ENCODE peak calls at places on chromosomes 13 and 19, in six cellular contexts. Z is body of pancreas, D is stomach, W is breast epithelium, O is esophagus squamous epithelium, T is A549. B is an unnamed sample.

GRCh38 chr13:36158606-36159005 is 27.4 kb upstream of the DCLK1 start:
- DNase-seq in Z (no peak), D (no peak), W (no peak), O (no peak), T (no peak), B (no peak)

GRCh38 chr19:34365463-34366401 is 736 bp downstream of the GPI start:
- DNase-seq in Z (peak), D (peak), W (no peak), O (no peak), T (no peak), B (peak)

GRCh38 chr13:110780410-110780809 is 66.9 kb downstream of the ING1 start:
- DNase-seq in Z (no peak), D (no peak), W (no peak), O (no peak), T (no peak), B (no peak)

GRCh38 chr13:22964245-22964966 is 216.4 kb upstream of the SGCG start:
- DNase-seq in Z (no peak), D (no peak), W (no peak), O (no peak), T (no peak), B (no peak)

GRCh38 chr19:31451686-31452325 is 102.6 kb upstream of the TSHZ3 start:
- DNase-seq in Z (no peak), D (no peak), W (no peak), O (no peak), T (no peak), B (no peak)

GRCh38 chr19:3140667-3141038 is 4.8 kb downstream of the GNA15 start:
- DNase-seq in Z (no peak), D (no peak), W (no peak), O (no peak), T (no peak), B (no peak)

GRCh38 chr13:100957741-100958140 is 283.1 kb upstream of the TMTC4 start:
- DNase-seq in Z (no peak), D (no peak), W (no peak), O (no peak), T (no peak), B (no peak)

GRCh38 chr13:112185466-112185865 is 118.5 kb downstream of the SOX1 start:
- DNase-seq in Z (no peak), D (no peak), W (no peak), O (no peak), T (no peak), B (no peak)

GRCh38 chr13:65497265-65497664 is 1732.9 kb downstream of the PCDH9 start:
- DNase-seq in Z (no peak), D (no peak), W (no peak), O (no peak), T (no peak), B (no peak)

GRCh38 chr13:99506632-99507031 is 5.4 kb downstream of the TM9SF2 start:
- DNase-seq in Z (no peak), D (no peak), W (no peak), O (no peak), T (no peak), B (no peak)

GRCh38 chr19:48190288-48191284 is 20.1 kb downstream of the ZSWIM9 start:
- DNase-seq in Z (peak), D (peak), W (no peak), O (no peak), T (no peak), B (peak)

GRCh38 chr13:106114981-106115554 is 420.4 kb downstream of the EFNB2 start:
- DNase-seq in Z (no peak), D (no peak), W (no peak), O (no peak), T (no peak), B (no peak)

GRCh38 chr19:16025108-16026101 is 50.9 kb upstream of the TPM4 start:
- DNase-seq in Z (peak), D (peak), W (peak), O (no peak), T (peak), B (no peak)

GRCh38 chr13:49444517-49445395 is 682 bp downstream of the SETDB2 start:
- DNase-seq in Z (no peak), D (no peak), W (no peak), O (no peak), T (no peak), B (peak)

GRCh38 chr13:49446473-49446872 is 2.4 kb downstream of the SETDB2 start:
- DNase-seq in Z (no peak), D (no peak), W (no peak), O (no peak), T (no peak), B (no peak)

GRCh38 chr13:49441846-49442245 is 2.0 kb downstream of the CAB39L start:
- DNase-seq in Z (no peak), D (no peak), W (no peak), O (no peak), T (no peak), B (no peak)

GRCh38 chr13:49443327-49443688 is 556 bp downstream of the CAB39L start:
- DNase-seq in Z (no peak), D (no peak), W (no peak), O (no peak), T (no peak), B (no peak)

GRCh38 chr13:49443689-49444516 is at the start of the genes CAB39L and SETDB2:
- DNase-seq in Z (peak), D (peak), W (peak), O (peak), T (peak), B (peak)
- TF ChIP-seq POLR2A in Z (peak), D (peak), W (peak), O (no peak), T (peak), B (peak)

DNA sequence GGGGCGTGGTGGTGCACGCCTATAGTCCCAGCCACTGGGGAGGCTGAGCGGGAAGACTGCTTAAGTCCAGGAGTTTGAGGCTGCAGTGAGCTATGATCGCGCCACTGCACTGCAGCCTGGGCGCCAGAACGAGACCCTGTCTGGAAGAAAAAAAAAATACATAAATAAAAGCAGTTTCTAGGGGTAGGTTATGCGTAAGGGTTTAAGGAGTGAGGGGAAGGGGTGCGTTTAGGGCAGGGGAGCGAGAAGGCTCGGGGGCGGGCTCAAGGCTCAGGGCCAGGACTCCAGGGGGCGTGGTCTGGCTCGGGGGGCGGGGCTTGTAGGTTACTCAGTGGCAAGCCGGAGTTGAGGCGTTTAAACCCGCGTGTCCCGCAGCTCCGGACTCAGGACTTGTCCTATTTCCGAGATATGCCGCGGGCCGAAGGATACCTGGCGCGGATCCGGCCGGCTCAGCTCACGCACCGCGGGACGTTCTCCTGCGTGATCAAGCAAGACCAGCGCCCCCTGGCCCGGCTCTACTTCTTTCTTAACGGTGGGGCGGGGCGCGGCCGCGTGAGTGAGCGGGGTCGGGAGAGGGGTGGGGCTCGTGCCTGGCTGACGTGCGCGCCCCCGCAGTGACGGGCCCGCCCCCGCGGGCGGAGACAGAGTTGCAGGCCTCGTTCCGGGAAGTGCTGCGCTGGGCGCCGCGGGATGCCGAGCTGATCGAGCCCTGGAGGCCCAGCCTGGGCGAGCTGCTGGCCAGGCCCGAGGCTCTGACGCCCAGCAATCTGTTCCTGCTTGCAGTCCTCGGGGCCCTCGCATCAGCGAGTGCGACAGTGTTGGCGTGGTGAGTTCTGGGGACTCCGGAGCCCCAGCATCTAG is 10.8 kb downstream of the SPACA6 start:
- DNase-seq in Z (peak), D (peak), W (peak), O (peak), T (peak), B (peak)
- TF ChIP-seq POLR2A in Z (peak), D (peak), W (peak), O (no peak), T (peak), B (no peak)

GRCh38 chr19:9407827-9408226 is 27.5 kb downstream of the ZNF266 start:
- DNase-seq in Z (no peak), D (no peak), W (no peak), O (no peak), T (no peak), B (no peak)
- TF ChIP-seq POLR2A in Z (no peak), D (no peak), W (no peak), O (no peak), T (no peak), B (no peak)

GRCh38 chr19:56312337-56312736 is 2.3 kb downstream of the ZSCAN5A start:
- DNase-seq in Z (no peak), D (no peak), W (no peak), O (no peak), T (no peak), B (no peak)

GRCh38 chr19:56315076-56315828 is 613 bp upstream of the ZSCAN5A start:
- DNase-seq in Z (peak), D (peak), W (peak), O (peak), T (peak), B (peak)

GRCh38 chr19:56314584-56315075 is at the start of gene ZSCAN5A:
- DNase-seq in Z (peak), D (peak), W (peak), O (peak), T (peak), B (peak)

GRCh38 chr19:56312787-56313343 is 1.8 kb downstream of the ZSCAN5A start:
- DNase-seq in Z (no peak), D (no peak), W (no peak), O (no peak), T (no peak), B (no peak)

DNA sequence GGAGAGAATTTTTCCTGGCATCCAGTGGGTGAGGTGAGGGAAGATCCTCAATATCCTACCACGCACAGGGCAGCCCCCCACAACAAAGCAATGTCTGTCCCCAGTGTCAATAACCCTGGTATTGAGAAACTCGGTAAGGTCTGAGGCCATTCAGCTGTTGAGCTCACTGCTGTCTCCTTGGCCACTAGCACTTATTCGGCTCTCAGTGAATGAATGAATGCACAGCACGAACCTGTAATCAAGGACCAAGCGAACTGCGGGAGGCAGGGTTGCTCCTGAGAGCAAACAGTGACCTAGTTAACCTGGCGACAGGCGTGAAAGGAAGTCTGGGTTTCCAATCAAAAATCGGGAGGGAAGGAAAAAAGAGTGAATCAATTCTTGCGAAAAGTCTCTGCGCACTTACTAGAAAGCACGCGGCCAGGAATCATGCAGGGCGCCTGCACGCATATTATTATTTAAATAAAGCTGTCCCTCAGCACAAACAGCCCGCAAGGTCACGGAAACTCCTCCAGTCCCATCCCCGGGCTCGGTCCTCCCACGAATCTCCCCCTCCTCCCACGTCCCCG is 538 bp downstream of the ZSCAN5A start:
- DNase-seq in Z (no peak), D (no peak), W (no peak), O (no peak), T (peak), B (no peak)
- TF ChIP-seq POLR2A in Z (no peak), D (no peak), W (no peak), O (no peak), T (no peak), B (no peak)

GRCh38 chr19:10852098-10852800 is 4.0 kb downstream of the C19orf38 start:
- DNase-seq in Z (no peak), D (no peak), W (no peak), O (no peak), T (no peak), B (no peak)

GRCh38 chr19:10852941-10853340 is 4.7 kb downstream of the C19orf38 start:
- DNase-seq in Z (no peak), D (no peak), W (no peak), O (no peak), T (no peak), B (no peak)

GRCh38 chr19:10848208-10848843 is at the start of gene C19orf38:
- DNase-seq in Z (no peak), D (no peak), W (no peak), O (no peak), T (no peak), B (no peak)

GRCh38 chr19:10854350-10855089 is 6.3 kb downstream of the C19orf38 start:
- DNase-seq in Z (no peak), D (no peak), W (no peak), O (no peak), T (no peak), B (no peak)

GRCh38 chr19:10850631-10851030 is 2.4 kb downstream of the C19orf38 start:
- DNase-seq in Z (no peak), D (no peak), W (no peak), O (no peak), T (no peak), B (no peak)
- TF ChIP-seq POLR2A in Z (no peak), D (no peak), W (no peak), O (no peak), T (no peak), B (no peak)

GRCh38 chr13:113585828-113586355 is 1.3 kb downstream of the TFDP1 start:
- DNase-seq in Z (no peak), D (peak), W (peak), O (no peak), T (no peak), B (no peak)

GRCh38 chr13:113589251-113589960 is 4.9 kb downstream of the TFDP1 start:
- DNase-seq in Z (no peak), D (peak), W (peak), O (no peak), T (no peak), B (no peak)

GRCh38 chr13:113589961-113590339 is 5.4 kb downstream of the TFDP1 start:
- DNase-seq in Z (no peak), D (peak), W (peak), O (no peak), T (no peak), B (no peak)

GRCh38 chr13:113586661-113587479 is 2.3 kb downstream of the TFDP1 start:
- DNase-seq in Z (peak), D (peak), W (peak), O (no peak), T (no peak), B (no peak)

GRCh38 chr13:113588394-113589111 is 4.0 kb downstream of the TFDP1 start:
- DNase-seq in Z (no peak), D (peak), W (peak), O (no peak), T (no peak), B (no peak)
- TF ChIP-seq POLR2A in Z (no peak), D (no peak), W (no peak), O (no peak), T (no peak), B (no peak)

DNA sequence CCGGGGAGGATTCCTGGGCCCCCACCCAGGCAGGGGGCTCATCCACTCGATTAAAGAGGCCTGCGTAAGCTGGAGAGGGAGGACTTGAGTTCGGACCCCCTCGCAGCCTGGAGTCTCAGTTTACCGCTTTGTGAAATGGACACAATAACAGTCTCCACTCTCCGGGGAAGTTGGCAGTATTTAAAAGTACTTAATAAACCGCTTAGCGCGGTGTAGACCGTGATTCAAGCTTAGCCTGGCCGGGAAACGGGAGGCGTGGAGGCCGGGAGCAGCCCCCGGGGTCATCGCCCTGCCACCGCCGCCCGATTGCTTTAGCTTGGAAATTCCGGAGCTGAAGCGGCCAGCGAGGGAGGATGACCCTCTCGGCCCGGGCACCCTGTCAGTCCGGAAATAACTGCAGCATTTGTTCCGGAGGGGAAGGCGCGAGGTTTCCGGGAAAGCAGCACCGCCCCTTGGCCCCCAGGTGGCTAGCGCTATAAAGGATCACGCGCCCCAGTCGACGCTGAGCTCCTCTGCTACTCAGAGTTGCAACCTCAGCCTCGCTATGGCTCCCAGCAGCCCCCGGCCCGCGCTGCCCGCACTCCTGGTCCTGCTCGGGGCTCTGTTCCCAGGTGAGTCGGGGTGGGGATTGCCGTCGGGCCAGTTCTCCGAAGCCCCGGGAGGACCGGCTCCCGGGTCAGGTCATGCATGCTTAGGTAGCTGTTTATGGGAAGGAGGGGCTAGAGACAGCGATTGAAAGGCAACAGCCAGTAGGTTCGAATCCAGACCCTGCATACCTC is at the start of gene ICAM1:
- DNase-seq in Z (peak), D (peak), W (peak), O (no peak), T (no peak), B (peak)
- TF ChIP-seq POLR2A in Z (peak), D (no peak), W (peak), O (no peak), T (no peak), B (peak)